ENCODE peak calls at places on chromosomes 16 and 17, in ten cellular contexts. K is IMR-90, R is MM.1S, J is omental fat pad, E is fibroblast of lung, Q is Peyer's patch, P is glutamatergic neuron, S is AG10803, U is lung, N is endothelial cell. T is an unnamed sample.

GRCh38 chr17:56884483-56885144 is 29.2 kb downstream of the TRIM25 start:
- DNase-seq in K (no peak), R (no peak), J (no peak), E (no peak), Q (no peak), P (no peak), S (no peak), U (no peak), N (no peak), T (no peak)

GRCh38 chr17:40363480-40363838 is 1.1 kb downstream of the GJD3 start:
- DNase-seq in K (no peak), R (no peak), J (no peak), E (peak; percentile 45), Q (peak; percentile 62), P (peak; percentile 59), S (peak; percentile 34), U (no peak), N (no peak), T (no peak)

GRCh38 chr17:39801055-39801454 is 63.1 kb downstream of the IKZF3 start:
- DNase-seq in K (no peak), R (no peak), J (no peak), E (no peak), Q (no peak), P (no peak), S (no peak), U (no peak), N (no peak), T (no peak)

GRCh38 chr16:4612474-4612931 is 2.2 kb downstream of the UBALD1 start:
- DNase-seq in K (no peak), R (no peak), J (no peak), E (no peak), Q (no peak), P (peak; percentile 68), S (no peak), U (no peak), N (no peak), T (no peak)

GRCh38 chr17:36203335-36203734 is 6.8 kb upstream of the CCL3L1 start:
- DNase-seq in K (no peak), R (peak; percentile 55), J (no peak), E (no peak), Q (no peak), P (no peak), S (no peak), U (no peak), N (no peak), T (no peak)

GRCh38 chr17:50134206-50135110 is 4.5 kb upstream of the SAMD14 start:
- DNase-seq in K (no peak), R (no peak), J (no peak), E (no peak), Q (no peak), P (no peak), S (no peak), U (no peak), N (no peak), T (no peak)

GRCh38 chr17:27571563-27572129 is 59.3 kb upstream of the LGALS9 start:
- DNase-seq in K (no peak), R (no peak), J (no peak), E (no peak), Q (no peak), P (no peak), S (no peak), U (no peak), N (no peak), T (no peak)

GRCh38 chr17:74070374-74070773 is 133.1 kb upstream of the RPL38 start:
- DNase-seq in K (no peak), R (no peak), J (no peak), E (no peak), Q (no peak), P (no peak), S (no peak), U (no peak), N (no peak), T (no peak)

GRCh38 chr16:88672776-88673175 is 9.9 kb upstream of the MVD start:
- DNase-seq in K (no peak), R (no peak), J (no peak), E (no peak), Q (no peak), P (peak; percentile 63), S (no peak), U (no peak), N (peak; percentile 59), T (no peak)

GRCh38 chr17:44627513-44627912 is 28.8 kb upstream of the MEIOC start:
- DNase-seq in K (no peak), R (no peak), J (no peak), E (no peak), Q (no peak), P (no peak), S (no peak), U (no peak), N (no peak), T (no peak)

GRCh38 chr17:44628234-44629188 is 27.8 kb upstream of the MEIOC start:
- DNase-seq in K (no peak), R (no peak), J (no peak), E (peak; percentile 40), Q (no peak), P (peak; percentile 86), S (no peak), U (no peak), N (peak; percentile 56), T (no peak)

DNA sequence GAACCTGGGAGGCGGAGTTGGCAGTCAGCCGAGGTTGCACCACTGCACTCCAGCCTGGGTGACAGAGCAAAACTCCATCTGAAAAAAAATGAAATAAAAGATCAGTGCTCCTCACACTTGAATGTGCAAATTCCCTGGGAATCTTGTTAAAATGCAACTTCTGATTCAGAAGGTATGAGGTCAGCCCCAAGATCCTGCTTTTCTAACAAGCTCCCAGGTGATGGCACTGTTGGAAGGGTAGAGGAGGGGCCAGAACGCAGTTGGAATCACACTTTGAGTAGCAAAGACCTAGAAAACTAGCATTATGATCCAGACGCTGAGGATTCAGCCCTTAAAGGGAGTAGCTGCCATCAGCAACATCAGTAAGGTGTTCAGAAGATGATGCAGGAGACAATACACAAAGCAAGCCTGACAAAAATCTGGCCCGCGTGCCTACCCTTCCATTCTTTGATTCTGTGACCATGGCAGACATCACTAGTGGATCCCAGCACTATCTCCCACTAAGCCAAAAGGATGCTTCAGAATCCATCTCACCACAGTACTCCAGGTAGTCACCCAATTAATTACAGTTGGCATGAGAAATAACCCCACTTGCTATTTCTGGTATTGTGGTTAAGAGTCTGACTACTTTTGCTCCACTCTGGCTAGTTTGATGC is 33.1 kb upstream of the MEIOC start:
- DNase-seq in K (no peak), R (peak; percentile 27), J (no peak), E (peak; percentile 67), Q (no peak), P (no peak), S (peak; percentile 53), U (no peak), N (no peak), T (no peak)
- TF ChIP-seq CTCF in K (no peak), R (no peak), J (no peak), E (no peak), Q (no peak), P (no peak), S (no peak), U (no peak), N (no peak), T (no peak)

GRCh38 chr16:83205896-83206295 is 579.1 kb downstream of the CDH13 start:
- DNase-seq in K (no peak), R (no peak), J (no peak), E (peak; percentile 14), Q (no peak), P (no peak), S (peak; percentile 5), U (no peak), N (no peak), T (no peak)

GRCh38 chr16:83199012-83199411 is 572.2 kb downstream of the CDH13 start:
- DNase-seq in K (no peak), R (no peak), J (no peak), E (no peak), Q (no peak), P (no peak), S (no peak), U (no peak), N (no peak), T (no peak)

DNA sequence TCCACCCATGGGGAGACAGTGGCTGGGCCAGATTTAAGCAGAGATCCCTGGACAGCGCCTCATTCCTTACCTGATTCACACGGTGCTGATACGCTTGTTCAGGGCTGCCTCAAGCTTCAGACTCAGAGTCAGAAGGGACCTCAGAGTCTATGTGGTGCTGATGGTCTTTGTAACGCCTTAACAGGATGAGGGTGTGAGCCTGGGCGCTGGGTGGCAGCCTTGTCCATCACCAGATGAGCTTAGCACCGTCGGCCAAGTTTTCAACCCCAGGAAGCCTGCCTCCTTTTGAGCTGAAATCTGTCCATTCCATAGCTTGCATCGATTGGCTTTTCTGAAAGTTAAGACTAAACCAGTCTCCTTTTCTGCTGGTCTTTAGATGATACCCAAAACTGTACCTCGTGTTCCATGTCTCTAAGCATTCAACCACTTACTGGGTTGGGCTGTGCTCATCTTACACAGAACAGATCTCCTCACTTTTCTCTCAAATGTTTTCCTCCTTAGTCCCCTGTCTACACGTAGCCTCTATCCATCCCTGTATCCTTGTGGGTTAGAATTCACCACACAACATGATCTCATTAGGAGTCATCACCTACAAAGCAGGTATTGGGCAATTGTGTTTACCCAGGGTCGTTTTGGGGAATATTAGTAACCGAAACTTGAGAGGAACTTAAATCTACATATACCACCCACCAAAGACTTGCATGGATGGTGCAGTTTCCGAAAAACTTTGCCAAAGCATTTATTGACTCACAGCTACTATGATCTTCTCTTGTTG is 573.4 kb downstream of the CDH13 start:
- DNase-seq in K (peak; percentile 22), R (no peak), J (no peak), E (peak; percentile 29), Q (no peak), P (no peak), S (peak; percentile 31), U (no peak), N (no peak), T (no peak)
- TF ChIP-seq CTCF in K (no peak), R (no peak), J (no peak), E (no peak), Q (no peak), P (no peak), S (peak; percentile 52), U (no peak), N (no peak), T (no peak)

DNA sequence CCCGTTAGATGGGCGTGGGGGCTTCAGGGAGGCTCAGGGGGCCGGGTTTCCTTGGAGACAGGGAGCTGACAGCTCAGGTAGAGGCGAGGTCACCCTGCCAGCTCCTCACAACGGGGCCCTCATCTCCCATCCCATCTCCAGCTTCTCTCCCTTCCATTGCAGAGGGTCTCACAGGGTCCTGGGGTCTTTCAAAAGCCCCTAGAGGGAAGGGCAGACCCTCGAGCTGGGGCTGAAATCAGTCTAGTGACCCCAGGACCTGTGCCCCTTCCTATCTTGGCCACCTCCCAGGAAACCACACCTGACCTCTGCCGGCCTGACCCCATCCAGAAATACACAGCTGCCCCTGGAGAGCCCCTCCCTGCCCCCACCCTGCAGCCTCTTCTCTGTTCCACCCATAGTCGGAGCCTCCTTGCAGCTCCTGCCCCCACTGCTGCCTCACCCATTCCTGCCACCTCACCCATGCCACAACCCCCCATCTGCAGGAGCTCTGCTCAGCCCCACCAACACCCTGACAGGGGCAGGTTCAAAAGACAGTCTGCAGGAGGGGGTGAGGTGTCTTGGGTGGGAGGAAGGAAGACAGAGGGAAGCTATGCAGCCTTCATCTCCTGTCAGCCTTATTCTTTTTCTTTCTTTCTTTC is 23.4 kb downstream of the PIK3R5 start:
- DNase-seq in K (no peak), R (no peak), J (no peak), E (no peak), Q (no peak), P (no peak), S (no peak), U (no peak), N (no peak), T (no peak)
- TF ChIP-seq CTCF in K (no peak), R (no peak), J (no peak), E (no peak), Q (no peak), P (no peak), S (no peak), U (no peak), N (no peak), T (no peak)

GRCh38 chr17:79915850-79916430 is 76.7 kb upstream of the CBX4 start:
- DNase-seq in K (peak; percentile 28), R (no peak), J (no peak), E (no peak), Q (peak; percentile 93), P (no peak), S (peak; percentile 22), U (peak; percentile 67), N (no peak), T (no peak)
- TF ChIP-seq CTCF in K (peak; percentile 47), R (peak; percentile 12), J (no peak), E (peak; percentile 50), Q (no peak), P (no peak), S (peak; percentile 44), U (no peak), N (no peak), T (peak; percentile 14)

T was measured in CD4-positive, alpha-beta T cell.